ENCODE peak calls at places on chromosome 13, in seven cellular contexts. W is cardiac muscle cell; E is upper lobe of right lung; L is CD8-positive, alpha-beta T cell; S is left ventricle myocardium inferior; K is kidney; N is adrenal gland. H is an unnamed sample.

GRCh38 chr13:77521194-77521593 is 14.3 kb upstream of the SCEL start:
- DNase-seq in W (no peak), E (no peak), L (no peak), S (no peak), K (no peak), N (no peak), H (no peak)

GRCh38 chr13:43936630-43937029 is 56.9 kb downstream of the LACC1 start:
- DNase-seq in W (no peak), E (no peak), L (no peak), S (no peak), K (no peak), N (no peak), H (no peak)

GRCh38 chr13:59346861-59347470 is 816.8 kb downstream of the DIAPH3 start:
- DNase-seq in W (no peak), E (no peak), L (no peak), S (no peak), K (no peak), N (no peak), H (no peak)

GRCh38 chr13:92407858-92408257 is 818.7 kb upstream of the GPC6 start:
- DNase-seq in W (no peak), E (no peak), L (no peak), S (no peak), K (no peak), N (no peak), H (no peak)

GRCh38 chr13:64556391-64556790 is 2673.7 kb downstream of the PCDH9 start:
- DNase-seq in W (no peak), E (no peak), L (no peak), S (no peak), K (no peak), N (no peak), H (no peak)

GRCh38 chr13:68232351-68233130 is 1002.4 kb upstream of the PCDH9 start:
- DNase-seq in W (no peak), E (no peak), L (no peak), S (no peak), K (no peak), N (no peak), H (no peak)

GRCh38 chr13:45194081-45194939 is 6.5 kb downstream of the KCTD4 start:
- DNase-seq in W (no peak), E (no peak), L (no peak), S (peak; percentile 37), K (no peak), N (no peak), H (no peak)

GRCh38 chr13:41007359-41008118 is 11.6 kb downstream of the ELF1 start:
- DNase-seq in W (no peak), E (no peak), L (no peak), S (no peak), K (no peak), N (no peak), H (no peak)

GRCh38 chr13:23806874-23807522 is 82.2 kb downstream of the MIPEP start:
- DNase-seq in W (no peak), E (no peak), L (no peak), S (no peak), K (no peak), N (no peak), H (no peak)

GRCh38 chr13:46622918-46623256 is 69.9 kb downstream of the LRCH1 start:
- DNase-seq in W (no peak), E (no peak), L (no peak), S (peak; percentile 24), K (no peak), N (peak; percentile 73), H (no peak)

GRCh38 chr13:46149272-46150133 is 32.5 kb downstream of the LCP1 start:
- DNase-seq in W (no peak), E (no peak), L (no peak), S (no peak), K (no peak), N (no peak), H (no peak)

GRCh38 chr13:94988654-94989053 is 276.3 kb upstream of the SOX21 start:
- DNase-seq in W (no peak), E (no peak), L (no peak), S (no peak), K (no peak), N (no peak), H (no peak)

GRCh38 chr13:36343766-36344165 is 2.4 kb downstream of the SPART start:
- DNase-seq in W (no peak), E (no peak), L (no peak), S (no peak), K (no peak), N (peak; percentile 85), H (no peak)

GRCh38 chr13:31122143-31122542 is 39.6 kb downstream of the HSPH1 start:
- DNase-seq in W (no peak), E (no peak), L (no peak), S (no peak), K (no peak), N (no peak), H (no peak)

GRCh38 chr13:90448466-90449037 is 898.9 kb upstream of the MIR17HG start:
- DNase-seq in W (no peak), E (no peak), L (no peak), S (no peak), K (no peak), N (no peak), H (no peak)

GRCh38 chr13:64912141-64912540 is 2318.0 kb downstream of the PCDH9 start:
- DNase-seq in W (no peak), E (no peak), L (no peak), S (no peak), K (no peak), N (no peak), H (no peak)

GRCh38 chr13:101289764-101290163 is 126.5 kb downstream of the NALCN start:
- DNase-seq in W (peak; percentile 73), E (no peak), L (no peak), S (no peak), K (no peak), N (no peak), H (no peak)
- H3K9me3 ChIP-seq in W (no peaks in the 10 kb centered on the region), E (no peaks in the 10 kb centered on the region), L (no peaks in the 10 kb centered on the region), S (no peaks in the 10 kb centered on the region), K (no peaks in the 10 kb centered on the region), N (no peaks in the 10 kb centered on the region), H (no peaks in the 10 kb centered on the region)

GRCh38 chr13:20998649-20999415 is 62.6 kb downstream of the LATS2 start:
- DNase-seq in W (no peak), E (no peak), L (no peak), S (no peak), K (peak; percentile 80), N (no peak), H (no peak)
- H3K27ac ChIP-seq in W (no peak overlapping the region), E (no peak overlapping the region), L (no peak overlapping the region), S (peak overlapping the region; percentile 46), K (no peak overlapping the region), N (no peak overlapping the region), H (no peak overlapping the region)

DNA sequence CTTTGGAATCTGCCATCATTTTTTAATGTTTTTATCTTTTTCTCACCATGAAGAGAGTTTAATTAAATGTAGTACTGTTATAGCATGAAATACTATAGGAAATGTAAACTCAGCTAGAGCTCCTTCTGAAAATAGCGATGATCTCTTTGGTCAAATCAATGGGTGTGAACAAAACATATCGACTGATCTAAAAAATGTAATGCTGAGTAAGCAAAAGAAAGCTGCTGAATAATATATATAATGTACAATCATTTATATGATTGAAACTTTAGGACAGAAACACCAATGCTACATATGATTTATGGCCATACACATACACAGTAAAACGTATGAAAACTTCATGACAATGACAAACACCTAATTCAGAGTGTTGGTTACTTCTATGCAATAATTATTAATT is 150.8 kb upstream of the TUBA3C start:
- DNase-seq in W (no peak), E (no peak), L (no peak), S (no peak), K (no peak), N (no peak), H (no peak)
- H3K9me3 ChIP-seq in W (no peaks in the 10 kb centered on the region), E (no peaks in the 10 kb centered on the region), L (no peaks in the 10 kb centered on the region), S (no peaks in the 10 kb centered on the region), K (no peaks in the 10 kb centered on the region), N (no peaks in the 10 kb centered on the region), H (no peaks in the 10 kb centered on the region)

GRCh38 chr13:33128134-33128533 is 111.9 kb downstream of the KL start:
- DNase-seq in W (no peak), E (no peak), L (no peak), S (no peak), K (no peak), N (no peak), H (no peak)
- H3K27ac ChIP-seq in W (no peak overlapping the region), E (peak overlapping the region; percentile 20), L (no peak overlapping the region), S (peak overlapping the region; percentile 83), K (peak overlapping the region; percentile 16), N (peak overlapping the region; percentile 95), H (peak overlapping the region; percentile 49)

GRCh38 chr13:55087085-55087484 is 2053.6 kb upstream of the PRR20A start:
- DNase-seq in W (no peak), E (no peak), L (no peak), S (no peak), K (no peak), N (no peak), H (no peak)

GRCh38 chr13:55084630-55085029 is 2056.0 kb downstream of the OLFM4 start:
- DNase-seq in W (no peak), E (no peak), L (no peak), S (no peak), K (no peak), N (no peak), H (no peak)

GRCh38 chr13:55090612-55091011 is 2050.1 kb upstream of the PRR20A start:
- DNase-seq in W (no peak), E (no peak), L (no peak), S (no peak), K (no peak), N (no peak), H (no peak)
- H3K9me3 ChIP-seq in W (no peaks in the 10 kb centered on the region), E (no peaks in the 10 kb centered on the region), L (no peaks in the 10 kb centered on the region), S (no peaks in the 10 kb centered on the region), K (no peaks in the 10 kb centered on the region), N (no peaks in the 10 kb centered on the region), H (no peaks in the 10 kb centered on the region)

DNA sequence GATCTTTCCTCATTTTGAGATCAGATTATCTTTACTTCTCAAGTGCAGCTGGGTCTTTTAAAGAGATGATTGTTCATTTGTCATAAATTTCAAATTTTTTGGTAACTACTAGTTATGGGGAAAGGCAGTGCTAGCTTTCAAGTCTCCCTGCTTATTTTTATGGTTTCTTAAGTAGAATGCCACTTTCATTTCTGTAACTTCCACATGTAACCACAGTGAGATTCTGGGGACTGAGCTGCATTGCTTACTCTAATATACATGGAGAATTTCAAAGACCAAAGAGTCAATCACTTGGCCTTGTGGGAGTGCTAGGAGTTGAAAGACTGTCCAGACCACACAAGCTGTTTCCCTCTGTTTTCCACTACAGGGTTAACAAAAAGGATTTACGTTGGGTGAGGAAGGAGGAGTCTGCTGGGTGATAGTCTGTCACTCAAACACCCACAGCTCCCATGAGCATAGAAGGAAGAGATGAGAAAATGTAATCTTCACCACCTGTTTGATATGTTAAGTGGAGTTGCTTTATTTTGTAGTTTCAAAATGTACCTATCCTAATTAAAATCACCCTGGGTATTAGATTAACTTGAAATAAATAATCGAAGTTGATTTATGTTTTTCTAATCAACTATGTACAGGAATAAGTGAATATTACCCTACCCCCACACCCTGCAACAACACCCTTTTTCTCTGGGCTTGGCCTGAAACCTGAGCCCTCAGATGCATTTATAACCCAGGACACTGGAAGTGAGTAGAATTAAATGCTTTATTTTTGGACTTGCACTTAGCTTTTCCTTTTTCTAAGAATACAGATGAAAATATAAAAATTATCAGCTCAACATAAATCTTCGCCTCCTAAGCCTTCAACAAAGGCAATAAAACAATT is 225.7 kb upstream of the SLC10A2 start:
- DNase-seq in W (peak; percentile 29), E (no peak), L (no peak), S (no peak), K (no peak), N (no peak), H (no peak)
- H3K27ac ChIP-seq in W (no peak overlapping the region), E (no peak overlapping the region), L (no peak overlapping the region), S (no peak overlapping the region), K (no peak overlapping the region), N (no peak overlapping the region), H (no peak overlapping the region)

H was measured in thoracic aorta.